ENCODE peak calls at places on chromosomes 11 and 22, in ten cellular contexts. G is body of pancreas, N is ovary, K is stomach, A is transverse colon, X is lower leg skin, R is IMR-90, T is vagina, W is right lobe of liver, B is endothelial cell of umbilical vein. F is an unnamed sample.

GRCh38 chr11:104962852-104963251 is 5.5 kb downstream of the CASP4 start:
- DNase-seq in G (no peak), N (no peak), K (no peak), A (no peak), X (no peak), R (no peak), T (no peak), W (no peak), B (no peak), F (no peak)

GRCh38 chr11:112289588-112290461 is 29.2 kb upstream of the PLET1 start:
- DNase-seq in G (peak), N (peak), K (peak), A (peak), X (peak), R (peak), T (no peak), W (peak), B (peak), F (peak)

GRCh38 chr11:19919050-19919561 is 206.5 kb downstream of the NAV2 start:
- DNase-seq in G (peak), N (no peak), K (peak), A (peak), X (peak), R (peak), T (no peak), W (peak), B (peak), F (peak)

GRCh38 chr22:36433318-36434231 is 45.8 kb upstream of the MYH9 start:
- DNase-seq in G (peak), N (no peak), K (peak), A (peak), X (no peak), R (no peak), T (no peak), W (peak), B (peak), F (no peak)

GRCh38 chr22:19292262-19293230 is 1.0 kb upstream of the CLTCL1 start:
- DNase-seq in G (peak), N (peak), K (no peak), A (peak), X (peak), R (no peak), T (no peak), W (peak), B (no peak), F (no peak)

GRCh38 chr11:69335461-69336386 is 41.8 kb downstream of the MYEOV start:
- DNase-seq in G (no peak), N (no peak), K (peak), A (no peak), X (no peak), R (no peak), T (peak), W (peak), B (no peak), F (no peak)

GRCh38 chr11:36311926-36312592 is 16.0 kb downstream of the PRR5L start:
- DNase-seq in G (no peak), N (no peak), K (no peak), A (no peak), X (no peak), R (peak), T (no peak), W (no peak), B (no peak), F (no peak)

GRCh38 chr11:34928268-34928959 is 12.0 kb downstream of the PDHX start:
- DNase-seq in G (no peak), N (no peak), K (no peak), A (no peak), X (no peak), R (peak), T (no peak), W (no peak), B (no peak), F (no peak)

GRCh38 chr11:295351-296205 is 3.7 kb downstream of the IFITM5 start:
- DNase-seq in G (no peak), N (peak), K (no peak), A (no peak), X (no peak), R (no peak), T (no peak), W (no peak), B (no peak), F (no peak)

GRCh38 chr11:1339066-1339675 is 29.7 kb upstream of the TOLLIP start:
- DNase-seq in G (no peak), N (no peak), K (no peak), A (no peak), X (no peak), R (no peak), T (no peak), W (no peak), B (no peak), F (no peak)

GRCh38 chr11:127106142-127106541 is 105.6 kb upstream of the KIRREL3 start:
- DNase-seq in G (peak), N (no peak), K (no peak), A (no peak), X (no peak), R (peak), T (no peak), W (peak), B (no peak), F (peak)

GRCh38 chr11:95100191-95100648 is 10.6 kb downstream of the ENDOD1 start:
- DNase-seq in G (no peak), N (no peak), K (no peak), A (no peak), X (no peak), R (no peak), T (no peak), W (no peak), B (no peak), F (no peak)

GRCh38 chr11:15906481-15907035 is 449.8 kb downstream of the SOX6 start:
- DNase-seq in G (no peak), N (no peak), K (no peak), A (no peak), X (no peak), R (no peak), T (no peak), W (no peak), B (no peak), F (no peak)

GRCh38 chr11:69666752-69667536 is 8.2 kb downstream of the LTO1 start:
- DNase-seq in G (no peak), N (no peak), K (no peak), A (no peak), X (no peak), R (no peak), T (no peak), W (no peak), B (no peak), F (no peak)

GRCh38 chr11:77073328-77074001 is 6.7 kb downstream of the CAPN5 start:
- DNase-seq in G (peak), N (peak), K (peak), A (peak), X (peak), R (peak), T (no peak), W (peak), B (peak), F (peak)

GRCh38 chr11:131370090-131370751 is at the start of gene NTM:
- DNase-seq in G (peak), N (no peak), K (peak), A (peak), X (peak), R (peak), T (no peak), W (peak), B (no peak), F (no peak)

GRCh38 chr11:112564228-112564955 is 303.7 kb upstream of the PLET1 start:
- DNase-seq in G (no peak), N (no peak), K (no peak), A (peak), X (peak), R (peak), T (no peak), W (peak), B (no peak), F (peak)

GRCh38 chr11:131137046-131137445 is 220.8 kb upstream of the SNX19 start:
- DNase-seq in G (no peak), N (no peak), K (no peak), A (no peak), X (no peak), R (peak), T (no peak), W (no peak), B (no peak), F (no peak)

GRCh38 chr11:120339394-120339890 is 3.2 kb downstream of the ARHGEF12 start:
- DNase-seq in G (no peak), N (no peak), K (peak), A (peak), X (peak), R (peak), T (no peak), W (no peak), B (peak), F (no peak)

GRCh38 chr11:8338138-8338537 is 74.5 kb upstream of the LMO1 start:
- DNase-seq in G (peak), N (no peak), K (peak), A (peak), X (no peak), R (peak), T (no peak), W (peak), B (peak), F (peak)

GRCh38 chr11:11263238-11264030 is 89.6 kb downstream of the CSNK2A3 start:
- DNase-seq in G (peak), N (no peak), K (no peak), A (no peak), X (no peak), R (peak), T (no peak), W (no peak), B (no peak), F (no peak)

GRCh38 chr11:47720651-47721050 is 5.5 kb upstream of the AGBL2 start:
- DNase-seq in G (no peak), N (no peak), K (no peak), A (no peak), X (no peak), R (no peak), T (no peak), W (no peak), B (no peak), F (no peak)

GRCh38 chr11:47711816-47712215 is 3.4 kb downstream of the AGBL2 start:
- DNase-seq in G (no peak), N (no peak), K (no peak), A (no peak), X (no peak), R (no peak), T (no peak), W (no peak), B (no peak), F (no peak)

GRCh38 chr11:47714554-47715081 is 551 bp downstream of the AGBL2 start:
- DNase-seq in G (no peak), N (no peak), K (no peak), A (peak), X (peak), R (no peak), T (no peak), W (peak), B (peak), F (no peak)

GRCh38 chr11:47715082-47715669 is at the start of gene AGBL2:
- DNase-seq in G (peak), N (peak), K (peak), A (peak), X (peak), R (peak), T (no peak), W (peak), B (peak), F (peak)

GRCh38 chr11:47716692-47717091 is 1.5 kb upstream of the AGBL2 start:
- DNase-seq in G (no peak), N (no peak), K (no peak), A (no peak), X (no peak), R (no peak), T (no peak), W (no peak), B (no peak), F (no peak)
- TF ChIP-seq POLR2A in G (no peak), N (no peak), K (no peak), A (no peak), X (no peak), R (no peak), T (no peak), W (no peak), B (no peak), F (no peak)

GRCh38 chr11:4094348-4095291 is at the start of gene RRM1:
- DNase-seq in G (peak), N (peak), K (peak), A (peak), X (peak), R (peak), T (no peak), W (peak), B (peak), F (peak)
- TF ChIP-seq POLR2A in G (peak), N (peak), K (no peak), A (peak), X (peak), R (peak), T (peak), W (peak), B (peak), F (no peak)

GRCh38 chr11:119084663-119085522 is at the start of gene HMBS:
- DNase-seq in G (peak), N (peak), K (peak), A (peak), X (peak), R (peak), T (no peak), W (peak), B (peak), F (peak)
- TF ChIP-seq POLR2A in G (peak), N (peak), K (peak), A (peak), X (no peak), R (peak), T (no peak), W (peak), B (peak), F (peak)

GRCh38 chr11:65422633-65423515 is at the start of gene NEAT1:
- DNase-seq in G (peak), N (peak), K (peak), A (peak), X (peak), R (peak), T (peak), W (peak), B (peak), F (no peak)

GRCh38 chr11:65421204-65422103 is 1.1 kb upstream of the NEAT1 start:
- DNase-seq in G (peak), N (peak), K (peak), A (peak), X (peak), R (peak), T (peak), W (peak), B (peak), F (peak)

GRCh38 chr11:65420506-65421203 is 1.9 kb upstream of the NEAT1 start:
- DNase-seq in G (no peak), N (no peak), K (peak), A (peak), X (no peak), R (no peak), T (no peak), W (no peak), B (no peak), F (no peak)

GRCh38 chr11:65423516-65424199 is 1.1 kb downstream of the NEAT1 start:
- DNase-seq in G (peak), N (no peak), K (peak), A (peak), X (no peak), R (peak), T (peak), W (peak), B (peak), F (no peak)

GRCh38 chr11:65422104-65422632 is 430 bp upstream of the NEAT1 start:
- DNase-seq in G (peak), N (peak), K (peak), A (peak), X (peak), R (peak), T (peak), W (peak), B (peak), F (peak)
- TF ChIP-seq POLR2A in G (no peak), N (peak), K (peak), A (no peak), X (peak), R (no peak), T (peak), W (no peak), B (no peak), F (peak)

GRCh38 chr11:123429336-123429735 is 733 bp upstream of the GRAMD1B start:
- DNase-seq in G (no peak), N (no peak), K (no peak), A (no peak), X (no peak), R (peak), T (no peak), W (no peak), B (no peak), F (peak)

GRCh38 chr11:123429851-123430735 is at the start of gene GRAMD1B:
- DNase-seq in G (peak), N (peak), K (peak), A (peak), X (no peak), R (peak), T (no peak), W (peak), B (peak), F (peak)

GRCh38 chr11:123431619-123432018 is 1.6 kb downstream of the GRAMD1B start:
- DNase-seq in G (no peak), N (no peak), K (no peak), A (no peak), X (no peak), R (peak), T (no peak), W (no peak), B (peak), F (no peak)

GRCh38 chr11:123428221-123428631 is 1.8 kb upstream of the GRAMD1B start:
- DNase-seq in G (no peak), N (peak), K (no peak), A (no peak), X (no peak), R (no peak), T (no peak), W (no peak), B (no peak), F (no peak)

GRCh38 chr11:123430736-123431356 is 777 bp downstream of the GRAMD1B start:
- DNase-seq in G (peak), N (peak), K (peak), A (peak), X (peak), R (peak), T (no peak), W (peak), B (peak), F (peak)
- TF ChIP-seq POLR2A in G (peak), N (peak), K (no peak), A (peak), X (no peak), R (no peak), T (no peak), W (peak), B (no peak), F (no peak)

GRCh38 chr11:67118801-67119576 is at the start of gene KDM2A:
- DNase-seq in G (peak), N (peak), K (peak), A (peak), X (peak), R (peak), T (peak), W (peak), B (peak), F (peak)

GRCh38 chr11:67120456-67120855 is 1.4 kb downstream of the KDM2A start:
- DNase-seq in G (no peak), N (no peak), K (no peak), A (no peak), X (no peak), R (no peak), T (no peak), W (no peak), B (peak), F (no peak)

GRCh38 chr11:67119577-67120391 is 721 bp downstream of the KDM2A start:
- DNase-seq in G (peak), N (peak), K (no peak), A (peak), X (peak), R (no peak), T (no peak), W (peak), B (peak), F (no peak)

GRCh38 chr11:67118059-67118766 is 850 bp upstream of the KDM2A start:
- DNase-seq in G (peak), N (peak), K (peak), A (peak), X (peak), R (no peak), T (no peak), W (peak), B (peak), F (no peak)

GRCh38 chr11:67120881-67121710 is 2.0 kb downstream of the KDM2A start:
- DNase-seq in G (peak), N (no peak), K (peak), A (peak), X (peak), R (peak), T (no peak), W (no peak), B (peak), F (no peak)
- TF ChIP-seq POLR2A in G (peak), N (no peak), K (no peak), A (peak), X (no peak), R (no peak), T (no peak), W (peak), B (no peak), F (no peak)